ENCODE peak calls at places on chromosome 13, in six cellular contexts. O is Karpas-422, T is IMR-90, S is kidney, K is NT2/D1, U is PC-3. L is an unnamed sample.

GRCh38 chr13:112177889-112178288 is 110.9 kb downstream of the SOX1 start:
- DNase-seq in O (no peak), T (no peak), S (no peak), K (no peak), U (no peak), L (no peak)

GRCh38 chr13:87678353-87678752 is 7.2 kb downstream of the SLITRK5 start:
- DNase-seq in O (no peak), T (no peak), S (no peak), K (no peak), U (no peak), L (no peak)

GRCh38 chr13:76043882-76044281 is 407.8 kb downstream of the LMO7 start:
- DNase-seq in O (no peak), T (no peak), S (no peak), K (no peak), U (no peak), L (no peak)

GRCh38 chr13:99207511-99207910 is 6.9 kb downstream of the UBAC2 start:
- DNase-seq in O (no peak), T (no peak), S (no peak), K (no peak), U (no peak), L (no peak)

GRCh38 chr13:97254809-97255208 is 32.7 kb downstream of the MBNL2 start:
- DNase-seq in O (no peak), T (peak), S (no peak), K (no peak), U (peak), L (no peak)

GRCh38 chr13:31246918-31247317 is 47.1 kb downstream of the B3GLCT start:
- DNase-seq in O (no peak), T (no peak), S (no peak), K (no peak), U (peak), L (no peak)

GRCh38 chr13:52961196-52961845 is 67.3 kb upstream of the OLFM4 start:
- DNase-seq in O (no peak), T (no peak), S (no peak), K (no peak), U (no peak), L (no peak)

GRCh38 chr13:22800726-22801401 is 379.9 kb upstream of the SGCG start:
- DNase-seq in O (no peak), T (peak), S (no peak), K (no peak), U (no peak), L (no peak)

GRCh38 chr13:77928909-77929308 is 10.3 kb upstream of the EDNRB start:
- DNase-seq in O (no peak), T (no peak), S (no peak), K (no peak), U (peak), L (no peak)

GRCh38 chr13:29758591-29759114 is 91.8 kb downstream of the UBL3 start:
- DNase-seq in O (no peak), T (no peak), S (no peak), K (no peak), U (peak), L (no peak)

GRCh38 chr13:41568143-41568989 is 111.0 kb downstream of the RGCC start:
- DNase-seq in O (no peak), T (no peak), S (no peak), K (no peak), U (no peak), L (no peak)

GRCh38 chr13:40961224-40961623 is 57.9 kb downstream of the ELF1 start:
- DNase-seq in O (peak), T (no peak), S (no peak), K (no peak), U (no peak), L (no peak)

GRCh38 chr13:111488466-111489132 is 168.2 kb downstream of the TEX29 start:
- DNase-seq in O (no peak), T (no peak), S (peak), K (no peak), U (no peak), L (no peak)

GRCh38 chr13:42001580-42001979 is 40.7 kb upstream of the VWA8 start:
- DNase-seq in O (no peak), T (peak), S (no peak), K (no peak), U (peak), L (no peak)

GRCh38 chr13:44026194-44026593 is 146.5 kb downstream of the LACC1 start:
- DNase-seq in O (no peak), T (no peak), S (no peak), K (no peak), U (no peak), L (no peak)

GRCh38 chr13:49488563-49488962 is 7.2 kb upstream of the PHF11 start:
- DNase-seq in O (no peak), T (peak), S (no peak), K (no peak), U (no peak), L (no peak)

GRCh38 chr13:110136660-110137585 is 170.0 kb downstream of the COL4A1 start:
- DNase-seq in O (no peak), T (no peak), S (no peak), K (no peak), U (no peak), L (no peak)

GRCh38 chr13:29688193-29688592 is 92.7 kb upstream of the SLC7A1 start:
- DNase-seq in O (no peak), T (no peak), S (no peak), K (no peak), U (no peak), L (no peak)

GRCh38 chr13:48492123-48493075 is 40.5 kb downstream of the RCBTB2 start:
- DNase-seq in O (peak), T (peak), S (peak), K (no peak), U (no peak), L (no peak)

GRCh38 chr13:97627566-97627965 is 193.6 kb downstream of the RAP2A start:
- DNase-seq in O (no peak), T (peak), S (peak), K (no peak), U (peak), L (no peak)

GRCh38 chr13:95301135-95301946 is at the start of gene ABCC4:
- DNase-seq in O (peak), T (peak), S (peak), K (peak), U (peak), L (no peak)

GRCh38 chr13:97141564-97142005 is 80.5 kb upstream of the MBNL2 start:
- DNase-seq in O (no peak), T (peak), S (no peak), K (peak), U (peak), L (peak)

GRCh38 chr13:40149611-40150283 is 494.3 kb downstream of the COG6 start:
- DNase-seq in O (no peak), T (peak), S (no peak), K (no peak), U (peak), L (no peak)

GRCh38 chr13:37106642-37107041 is 1.2 kb upstream of the CSNK1A1L start:
- DNase-seq in O (no peak), T (peak), S (no peak), K (peak), U (no peak), L (no peak)

GRCh38 chr13:61954092-61954491 is 538.4 kb upstream of the PCDH20 start:
- DNase-seq in O (peak), T (peak), S (no peak), K (peak), U (peak), L (no peak)

GRCh38 chr13:99083976-99084375 is 106.1 kb upstream of the DOCK9 start:
- DNase-seq in O (no peak), T (no peak), S (no peak), K (no peak), U (no peak), L (no peak)

GRCh38 chr13:65532231-65532630 is 1697.9 kb downstream of the PCDH9 start:
- DNase-seq in O (no peak), T (no peak), S (no peak), K (no peak), U (no peak), L (no peak)

GRCh38 chr13:45873491-45874360 is 22.2 kb upstream of the SIAH3 start:
- DNase-seq in O (no peak), T (no peak), S (no peak), K (peak), U (peak), L (peak)

GRCh38 chr13:46926856-46927625 is 30.2 kb upstream of the HTR2A start:
- DNase-seq in O (no peak), T (peak), S (no peak), K (no peak), U (no peak), L (no peak)

GRCh38 chr13:98475521-98475920 is 101.4 kb downstream of the STK24 start:
- DNase-seq in O (no peak), T (no peak), S (peak), K (no peak), U (no peak), L (no peak)

GRCh38 chr13:28100149-28101121 is at the start of gene FLT3:
- DNase-seq in O (no peak), T (peak), S (peak), K (no peak), U (peak), L (no peak)

GRCh38 chr13:45850020-45850613 is 1.4 kb downstream of the SIAH3 start:
- DNase-seq in O (no peak), T (no peak), S (no peak), K (no peak), U (no peak), L (no peak)

GRCh38 chr13:32107474-32107873 is 75.9 kb downstream of the FRY start:
- DNase-seq in O (no peak), T (no peak), S (no peak), K (no peak), U (no peak), L (no peak)

GRCh38 chr13:108276060-108276459 is 6.5 kb downstream of the TNFSF13B start:
- DNase-seq in O (no peak), T (no peak), S (peak), K (no peak), U (no peak), L (no peak)

GRCh38 chr13:103188688-103189326 is 122.6 kb upstream of the SLC10A2 start:
- DNase-seq in O (peak), T (no peak), S (no peak), K (no peak), U (peak), L (no peak)

GRCh38 chr13:72983085-72983768 is 75.6 kb upstream of the KLF5 start:
- DNase-seq in O (no peak), T (peak), S (no peak), K (no peak), U (no peak), L (no peak)

GRCh38 chr13:47019977-47020376 is 123.1 kb upstream of the HTR2A start:
- DNase-seq in O (no peak), T (no peak), S (no peak), K (no peak), U (peak), L (no peak)

GRCh38 chr13:98411617-98412310 is 165.1 kb downstream of the STK24 start:
- DNase-seq in O (no peak), T (no peak), S (no peak), K (no peak), U (no peak), L (no peak)

GRCh38 chr13:21150013-21150412 is 26.3 kb downstream of the SKA3 start:
- DNase-seq in O (no peak), T (no peak), S (no peak), K (no peak), U (no peak), L (no peak)

GRCh38 chr13:33775339-33776108 is 42.4 kb upstream of the RFC3 start:
- DNase-seq in O (peak), T (no peak), S (no peak), K (peak), U (no peak), L (no peak)

GRCh38 chr13:33771296-33771695 is 46.7 kb upstream of the RFC3 start:
- DNase-seq in O (no peak), T (no peak), S (no peak), K (no peak), U (no peak), L (no peak)

GRCh38 chr13:33776510-33776909 is 41.4 kb upstream of the RFC3 start:
- DNase-seq in O (peak), T (no peak), S (no peak), K (no peak), U (no peak), L (no peak)
- H3K9ac ChIP-seq in O (peak), T (no peak), S (no peak), K (no peak), U (no peak), L (no peak)

DNA sequence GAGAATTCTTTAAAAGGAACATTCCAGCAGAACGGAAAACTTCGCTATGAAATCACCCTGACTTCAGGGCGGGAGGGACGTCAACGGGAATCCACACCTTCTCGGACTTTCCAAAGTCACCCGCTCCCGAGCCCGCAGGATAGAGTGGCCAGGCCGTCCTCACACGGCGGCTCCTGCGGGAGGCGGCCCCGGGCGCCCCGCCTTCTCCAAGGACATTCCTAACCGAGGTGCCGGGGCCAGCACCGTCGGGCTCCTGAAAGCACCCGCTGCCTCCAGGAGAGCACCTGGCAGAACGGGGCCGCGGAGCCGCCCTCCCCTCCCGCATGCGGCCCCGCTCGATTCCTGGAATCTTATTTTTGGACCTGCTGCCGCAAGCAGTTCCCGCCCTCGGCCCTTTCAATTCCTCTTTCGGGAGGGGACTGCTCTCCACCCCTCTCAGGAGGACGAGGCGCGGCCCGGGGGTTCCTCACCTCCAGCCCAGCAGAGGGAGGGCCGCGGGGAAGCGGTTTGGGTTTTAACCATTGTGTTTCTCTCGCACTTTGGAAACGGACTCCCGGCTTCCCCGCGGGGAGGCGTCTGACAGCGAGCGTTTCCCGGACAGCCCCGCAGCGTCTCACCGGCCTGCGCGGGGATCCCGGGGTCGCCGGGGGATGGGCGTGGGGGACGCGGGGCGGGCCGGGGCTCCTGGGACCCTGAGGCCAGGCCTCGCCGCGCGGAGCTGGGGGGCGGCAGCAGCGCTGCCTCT is 938 bp downstream of the GAS6 start:
- DNase-seq in O (no peak), T (no peak), S (peak), K (no peak), U (no peak), L (no peak)
- H3K9ac ChIP-seq in O (no peak), T (peak), S (peak), K (peak), U (no peak), L (peak)

GRCh38 chr13:60398949-60399589 is 2.0 kb downstream of the TDRD3 start:
- DNase-seq in O (no peak), T (peak), S (no peak), K (no peak), U (no peak), L (no peak)
- H3K9ac ChIP-seq in O (no peak), T (no peak), S (peak), K (no peak), U (peak), L (peak)

DNA sequence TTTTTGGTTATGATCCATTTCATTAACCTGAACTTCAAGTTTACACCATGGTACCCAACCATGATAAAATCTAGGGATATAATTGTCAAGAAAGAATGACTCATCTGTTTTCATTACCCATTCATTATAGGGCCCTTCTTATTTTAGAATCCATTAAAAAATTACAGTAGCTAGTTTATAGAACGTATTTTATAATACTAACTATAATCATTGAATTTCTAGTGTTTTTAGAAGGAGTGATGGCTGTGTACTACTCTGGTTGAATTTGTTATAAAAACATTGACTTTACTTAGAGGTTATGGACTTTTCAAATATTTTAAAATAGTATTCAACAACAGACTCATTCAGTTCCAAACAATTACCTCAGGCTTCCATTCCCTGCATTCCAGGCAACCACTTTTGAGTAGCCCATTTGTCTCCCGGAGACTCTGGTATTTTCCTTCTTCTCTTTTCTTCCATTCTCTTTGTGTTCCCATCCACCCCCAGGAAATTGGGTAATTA is 71.9 kb upstream of the KLF12 start:
- DNase-seq in O (no peak), T (peak), S (no peak), K (peak), U (peak), L (no peak)
- H3K9ac ChIP-seq in O (no peak), T (no peak), S (no peak), K (no peak), U (no peak), L (no peak)

DNA sequence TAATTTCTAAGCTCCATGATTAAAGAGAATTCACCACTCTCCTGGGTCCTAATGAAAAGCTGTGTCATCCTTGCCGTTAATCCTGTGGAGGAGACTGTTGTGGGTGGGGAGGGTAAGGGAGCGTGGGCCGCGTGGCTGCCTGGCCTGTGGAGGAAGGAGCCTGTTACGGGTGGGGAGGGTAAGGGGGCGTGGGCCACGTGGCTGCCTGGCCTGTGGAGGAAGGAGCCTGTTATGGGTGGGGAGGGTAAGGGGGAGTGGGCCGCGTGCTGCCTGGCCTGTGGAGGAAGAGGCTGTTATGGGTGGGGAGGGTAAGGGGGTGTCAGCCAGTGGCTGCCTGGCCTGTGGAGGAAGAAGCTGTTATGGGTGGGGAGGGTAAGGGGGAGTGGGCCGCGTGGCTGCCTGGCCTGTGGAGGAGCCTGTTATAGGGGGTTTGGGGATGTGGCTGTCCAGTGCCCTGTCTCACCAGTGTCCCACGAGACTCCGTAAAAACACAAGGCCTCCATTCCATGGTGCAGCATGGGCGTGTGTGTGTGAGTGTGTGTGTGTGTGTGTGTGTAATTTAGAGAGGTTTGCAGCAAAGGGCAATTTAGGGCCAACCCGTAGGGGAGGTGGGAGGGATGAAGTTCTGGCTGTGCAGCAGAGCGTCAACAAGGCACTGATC is 15.6 kb upstream of the DCUN1D2 start:
- DNase-seq in O (no peak), T (no peak), S (no peak), K (no peak), U (no peak), L (no peak)
- H3K9ac ChIP-seq in O (no peak), T (no peak), S (no peak), K (no peak), U (no peak), L (no peak)

GRCh38 chr13:50509771-50510441 is 333.6 kb downstream of the DLEU7 start:
- DNase-seq in O (no peak), T (peak), S (no peak), K (no peak), U (no peak), L (no peak)

GRCh38 chr13:50514249-50514648 is 329.2 kb downstream of the DLEU7 start:
- DNase-seq in O (peak), T (no peak), S (no peak), K (no peak), U (no peak), L (no peak)

GRCh38 chr13:50512602-50513527 is 330.6 kb downstream of the DLEU7 start:
- DNase-seq in O (peak), T (peak), S (peak), K (no peak), U (peak), L (no peak)

GRCh38 chr13:50513528-50513863 is 330.0 kb downstream of the DLEU7 start:
- DNase-seq in O (peak), T (no peak), S (no peak), K (no peak), U (no peak), L (no peak)

GRCh38 chr13:50511877-50512332 is 331.6 kb downstream of the DLEU7 start:
- DNase-seq in O (peak), T (no peak), S (no peak), K (no peak), U (no peak), L (no peak)
- H3K9ac ChIP-seq in O (peak), T (peak), S (no peak), K (no peak), U (no peak), L (no peak)

GRCh38 chr13:24263652-24264051 is 45.7 kb upstream of the C1QTNF9 start:
- DNase-seq in O (no peak), T (peak), S (no peak), K (no peak), U (no peak), L (no peak)
- H3K9ac ChIP-seq in O (no peak), T (no peak), S (no peak), K (no peak), U (no peak), L (no peak)